ENCODE peak calls at places on chromosomes 11 and 22, in four cellular contexts. H, O, W and E are unnamed samples.

GRCh38 chr11:19651654-19652053 is 61.0 kb upstream of the NAV2 start:
- DNase-seq in H (no peak), W (no peak), O (no peak), E (no peak)

GRCh38 chr11:2428322-2428795 is 16.0 kb downstream of the TRPM5 start:
- DNase-seq in H (peak), O (peak), W (peak), E (no peak)

GRCh38 chr11:76721755-76722677 is 51.5 kb upstream of the LRRC32 start:
- DNase-seq in H (peak), O (peak), W (peak), E (no peak)

GRCh38 chr11:19077965-19078364 is 17.4 kb upstream of the MRGPRX2 start:
- DNase-seq in O (no peak), H (no peak), W (no peak), E (no peak)

GRCh38 chr11:27423125-27423524 is 49.5 kb downstream of the LGR4 start:
- DNase-seq in O (no peak), H (no peak), W (no peak), E (no peak)

GRCh38 chr22:28742562-28742962 is 723 bp downstream of the HSCB start:
- DNase-seq in O (no peak), H (no peak), W (no peak), E (no peak)

GRCh38 chr11:62120001-62120400 is 3.8 kb upstream of the INCENP start:
- DNase-seq in O (no peak), W (no peak), H (no peak), E (no peak)

GRCh38 chr11:63682045-63682915 is 980 bp downstream of the RTN3 start:
- DNase-seq in H (peak), W (peak), O (no peak), E (no peak)

GRCh38 chr11:94511932-94512781 is at the start of gene C11orf97:
- DNase-seq in W (peak), O (peak), H (peak), E (no peak)

GRCh38 chr11:92557848-92558247 is 333.2 kb downstream of the FAT3 start:
- DNase-seq in H (no peak), W (no peak), O (no peak), E (no peak)
- TF ChIP-seq ETV6 in H (no peak), W (no peak), O (no peak), E (no peak)

GRCh38 chr11:66889974-66890373 is 33.1 kb downstream of the LRFN4 start:
- DNase-seq in W (no peak), O (no peak), H (peak), E (no peak)

GRCh38 chr11:66888282-66888681 is 31.4 kb downstream of the LRFN4 start:
- DNase-seq in W (no peak), O (no peak), H (no peak), E (no peak)

GRCh38 chr11:66891849-66892660 is 35.2 kb downstream of the LRFN4 start:
- DNase-seq in O (no peak), W (peak), H (peak), E (peak)

GRCh38 chr11:66887531-66887930 is 30.7 kb downstream of the LRFN4 start:
- DNase-seq in W (no peak), O (no peak), H (no peak), E (no peak)

GRCh38 chr11:66892926-66893325 is 36.1 kb downstream of the LRFN4 start:
- DNase-seq in W (no peak), H (no peak), O (no peak), E (no peak)
- TF ChIP-seq ETV6 in W (no peak), H (no peak), O (no peak), E (no peak)

DNA sequence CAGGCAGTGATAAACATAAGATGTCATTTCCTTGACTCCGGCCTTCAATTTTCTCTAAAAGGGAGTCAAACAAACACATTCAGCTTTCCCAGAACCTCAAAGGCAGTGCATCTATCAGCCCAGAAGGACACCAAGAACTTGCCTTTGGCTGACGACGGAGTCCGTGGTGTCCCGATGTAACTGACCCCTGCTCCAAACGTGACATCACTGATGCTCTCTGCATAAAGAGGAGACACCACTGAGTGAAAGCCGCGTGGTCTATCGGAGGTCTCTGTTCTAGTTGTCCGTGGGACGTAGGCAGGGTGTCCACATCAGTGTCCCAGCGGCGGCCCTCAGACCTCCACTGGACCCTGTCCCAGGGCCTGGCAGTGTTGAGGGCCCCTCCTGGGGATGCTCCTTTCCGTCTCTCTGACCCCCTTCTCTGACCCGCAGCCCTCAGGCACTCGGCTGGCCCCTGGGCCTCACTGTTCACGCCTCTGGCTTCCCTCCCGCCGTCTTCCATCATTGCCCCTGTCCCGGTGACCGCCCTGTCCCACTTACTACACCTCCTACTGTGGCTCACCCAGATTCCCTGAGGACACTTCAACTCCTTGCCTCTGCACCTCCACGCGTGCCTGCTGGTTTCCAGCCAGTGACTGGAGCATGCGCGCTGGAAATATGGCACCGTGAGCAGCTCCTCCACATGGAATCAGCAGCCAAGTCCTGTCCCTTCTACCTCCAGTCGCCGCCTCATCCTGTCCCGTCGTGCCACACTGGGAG is 70.4 kb downstream of the NCAPD3 start:
- DNase-seq in H (no peak), W (no peak), O (no peak), E (no peak)
- TF ChIP-seq ETV6 in H (no peak), W (no peak), O (no peak), E (no peak)

GRCh38 chr11:74443071-74443864 is 24.1 kb downstream of the KCNE3 start:
- DNase-seq in W (peak), H (peak), O (no peak), E (no peak)
- TF ChIP-seq ETV6 in W (no peak), H (no peak), O (no peak), E (no peak)

GRCh38 chr11:113693030-113693429 is 13.1 kb downstream of the TMPRSS5 start:
- DNase-seq in O (no peak), W (no peak), H (no peak), E (no peak)

GRCh38 chr11:113694390-113694789 is 11.7 kb downstream of the TMPRSS5 start:
- DNase-seq in O (no peak), W (no peak), H (no peak), E (no peak)

GRCh38 chr11:113689711-113690618 is 16.1 kb downstream of the TMPRSS5 start:
- DNase-seq in O (no peak), H (no peak), W (peak), E (no peak)

GRCh38 chr11:113695207-113695606 is 10.9 kb downstream of the TMPRSS5 start:
- DNase-seq in H (no peak), W (no peak), O (no peak), E (no peak)

DNA sequence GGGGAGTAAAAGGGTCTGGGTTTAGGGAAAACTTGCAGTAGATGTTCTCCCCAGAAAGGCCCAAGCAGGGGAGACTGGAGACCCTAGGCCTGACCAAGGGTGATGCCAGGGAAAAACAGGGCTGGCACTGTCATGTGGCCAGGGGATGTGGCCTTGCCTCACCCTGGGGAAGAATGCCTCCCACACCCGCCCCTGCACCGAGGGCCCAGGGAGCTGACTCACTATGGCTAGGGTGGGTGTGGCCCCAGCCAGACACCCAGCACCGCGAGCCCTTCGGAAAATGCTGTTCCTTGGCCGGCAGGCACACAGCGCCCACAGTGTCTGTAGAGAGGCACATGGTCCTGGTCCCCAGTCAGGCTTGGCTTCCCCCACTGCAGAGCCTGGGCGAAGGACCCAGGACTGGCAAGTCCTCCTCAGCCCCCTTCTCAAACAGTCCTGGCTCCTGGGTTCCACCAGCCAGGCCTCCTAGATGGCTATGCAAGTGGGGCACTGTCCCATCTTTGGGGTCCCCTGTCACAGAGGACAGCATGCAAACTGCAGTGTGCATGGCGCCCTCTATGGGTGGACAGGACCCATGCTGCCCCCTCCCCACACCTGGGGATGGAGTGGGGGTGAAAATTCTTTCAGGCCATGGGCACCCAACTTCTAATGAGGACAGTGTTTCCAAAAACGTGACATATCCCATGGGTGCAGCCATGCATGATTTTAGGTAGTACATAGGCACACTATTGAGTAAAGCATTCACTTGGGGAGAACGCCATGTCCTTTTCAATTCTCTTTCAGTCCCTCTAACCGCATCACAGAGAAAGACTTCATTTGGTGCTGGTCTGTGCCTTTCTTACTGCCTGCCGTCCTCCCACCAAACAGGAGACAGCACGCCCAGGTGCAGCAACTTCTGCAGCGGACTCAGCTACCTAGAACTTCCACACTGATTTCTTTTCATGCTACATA is 15.2 kb downstream of the TMPRSS5 start:
- DNase-seq in O (peak), W (peak), H (peak), E (no peak)
- TF ChIP-seq ETV6 in O (no peak), W (no peak), H (no peak), E (no peak)

GRCh38 chr11:108934696-108935095 is 269.8 kb downstream of the DDX10 start:
- DNase-seq in H (no peak), O (no peak), W (no peak), E (no peak)

GRCh38 chr11:108943853-108944252 is 279.0 kb downstream of the DDX10 start:
- DNase-seq in W (no peak), H (no peak), O (no peak), E (no peak)

GRCh38 chr11:108937756-108938155 is 272.9 kb downstream of the DDX10 start:
- DNase-seq in H (no peak), O (no peak), W (no peak), E (no peak)

GRCh38 chr11:108933630-108934029 is 268.8 kb downstream of the DDX10 start:
- DNase-seq in W (peak), O (no peak), H (no peak), E (no peak)

DNA sequence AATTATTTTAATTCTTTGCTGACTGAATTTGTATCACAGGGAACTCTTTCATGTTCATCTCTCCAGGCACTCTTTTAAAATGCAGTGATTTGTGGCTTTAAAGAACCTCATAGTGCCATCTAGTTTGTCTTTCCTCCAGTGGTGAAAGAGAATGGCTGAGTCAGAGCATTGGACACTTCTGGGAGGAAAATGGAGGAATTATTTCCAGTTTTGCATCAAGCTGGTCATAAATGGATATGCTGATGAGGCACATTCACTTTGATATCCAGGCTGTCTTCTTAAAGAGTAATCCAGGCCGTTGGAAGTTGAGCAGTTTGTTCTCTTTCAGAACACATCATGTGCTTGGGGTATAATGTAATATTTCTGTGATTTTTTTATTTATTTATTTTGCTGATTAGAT is 273.7 kb downstream of the DDX10 start:
- DNase-seq in H (no peak), O (no peak), W (no peak), E (no peak)
- TF ChIP-seq ETV6 in H (no peak), O (no peak), W (no peak), E (no peak)

DNA sequence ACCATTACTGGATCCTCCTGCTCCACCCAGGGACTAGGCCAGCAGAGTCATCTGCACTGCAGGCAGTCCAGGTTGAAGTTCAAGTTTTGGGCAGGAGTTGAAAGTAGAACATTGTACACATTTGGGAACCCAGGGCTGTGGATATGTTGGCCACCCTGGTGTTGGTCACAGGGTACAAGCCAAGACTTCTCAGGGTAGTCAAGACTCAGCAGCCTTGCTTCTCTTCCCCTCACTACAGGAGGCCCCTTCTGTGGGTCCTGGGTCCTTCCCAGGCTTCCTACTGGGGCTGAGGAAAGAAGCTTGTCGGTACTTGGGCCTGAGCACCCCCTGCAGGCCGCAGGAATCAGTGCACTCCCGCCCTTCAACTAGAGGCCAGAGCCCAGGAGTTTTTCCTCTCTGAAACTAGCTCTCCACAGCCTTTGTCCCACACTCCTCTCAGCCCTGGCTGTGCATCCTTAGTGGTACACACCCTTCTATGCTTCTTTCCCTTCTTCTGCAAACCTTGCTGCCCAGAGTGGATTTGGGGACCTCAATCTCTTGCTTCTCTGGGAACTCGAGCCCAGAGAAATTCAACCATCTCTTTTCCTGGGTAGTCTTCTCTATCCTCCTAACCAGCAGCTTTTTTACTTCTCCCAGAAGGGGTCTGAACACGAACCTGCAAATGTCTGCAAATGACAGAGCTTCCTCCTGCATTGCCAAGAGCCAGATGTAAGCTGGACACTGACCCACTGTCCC is 2.6 kb upstream of the HPX start:
- DNase-seq in W (peak), O (peak), H (peak), E (no peak)
- TF ChIP-seq ETV6 in W (no peak), O (no peak), H (no peak), E (no peak)